ENCODE peak calls at places on chromosomes 5 and 9, in eight cellular contexts. L is CD8-positive, alpha-beta T cell; U is IMR-90; O is ovary; V is PC-3; N is neural progenitor cell; F is colonic mucosa; A is bronchial epithelial cell. H is an unnamed sample. For H3K36me3 and H3K27me3, the result is how much of the 10 kb centered on the place peaks cover.

GRCh38 chr5:169107316-169107715 is 193.6 kb downstream of the SLIT3 start:
- DNase-seq in L (no peak), U (no peak), O (no peak), V (no peak), N (no peak), F (no peak), A (no peak), H (no peak)

GRCh38 chr9:97807681-97808080 is 45.3 kb upstream of the FOXE1 start:
- DNase-seq in L (no peak), U (no peak), O (no peak), V (peak), N (no peak), F (no peak), A (peak), H (no peak)

GRCh38 chr9:137726764-137727163 is 108.0 kb downstream of the EHMT1 start:
- DNase-seq in L (no peak), U (no peak), O (no peak), V (no peak), N (no peak), F (no peak), A (no peak), H (no peak)

GRCh38 chr5:40121236-40121635 is 558.5 kb upstream of the PTGER4 start:
- DNase-seq in L (no peak), U (no peak), O (no peak), V (no peak), N (no peak), F (no peak), A (no peak), H (peak)

GRCh38 chr5:109450129-109450877 is 40.5 kb upstream of the PJA2 start:
- DNase-seq in L (no peak), U (no peak), O (no peak), V (no peak), N (peak), F (no peak), A (no peak), H (no peak)

GRCh38 chr9:110351009-110351467 is 13.4 kb upstream of the TXNDC8 start:
- DNase-seq in L (no peak), U (peak), O (no peak), V (peak), N (no peak), F (peak), A (peak), H (peak)

GRCh38 chr9:35636135-35636876 is 14.4 kb downstream of the SIT1 start:
- DNase-seq in L (no peak), U (no peak), O (no peak), V (no peak), N (no peak), F (no peak), A (no peak), H (no peak)

GRCh38 chr9:110148868-110149267 is 59.1 kb downstream of the C9orf152 start:
- DNase-seq in L (no peak), U (no peak), O (no peak), V (no peak), N (no peak), F (no peak), A (no peak), H (no peak)

GRCh38 chr9:18194316-18194715 is 279.6 kb upstream of the ADAMTSL1 start:
- DNase-seq in L (no peak), U (peak), O (no peak), V (no peak), N (no peak), F (no peak), A (no peak), H (no peak)

GRCh38 chr5:122283592-122283991 is 28.4 kb upstream of the SNCAIP start:
- DNase-seq in L (no peak), U (no peak), O (no peak), V (no peak), N (no peak), F (no peak), A (no peak), H (no peak)

GRCh38 chr5:58259685-58260152 is 200.2 kb downstream of the PLK2 start:
- DNase-seq in L (no peak), U (peak), O (no peak), V (peak), N (no peak), F (no peak), A (peak), H (peak)

GRCh38 chr9:133998915-133999580 is 6.9 kb upstream of the VAV2 start:
- DNase-seq in L (no peak), U (peak), O (no peak), V (no peak), N (no peak), F (no peak), A (no peak), H (no peak)

GRCh38 chr5:179255527-179256228 is 89.6 kb downstream of the ADAMTS2 start:
- DNase-seq in L (no peak), U (no peak), O (peak), V (no peak), N (no peak), F (no peak), A (no peak), H (no peak)

GRCh38 chr9:124810513-124811355 is 33.8 kb downstream of the OLFML2A start:
- DNase-seq in L (no peak), U (peak), O (no peak), V (peak), N (peak), F (no peak), A (peak), H (peak)
- H3K4me3 ChIP-seq in L (no peak), U (no peak), O (no peak), V (peak), N (no peak), F (no peak), A (no peak), H (no peak)

DNA sequence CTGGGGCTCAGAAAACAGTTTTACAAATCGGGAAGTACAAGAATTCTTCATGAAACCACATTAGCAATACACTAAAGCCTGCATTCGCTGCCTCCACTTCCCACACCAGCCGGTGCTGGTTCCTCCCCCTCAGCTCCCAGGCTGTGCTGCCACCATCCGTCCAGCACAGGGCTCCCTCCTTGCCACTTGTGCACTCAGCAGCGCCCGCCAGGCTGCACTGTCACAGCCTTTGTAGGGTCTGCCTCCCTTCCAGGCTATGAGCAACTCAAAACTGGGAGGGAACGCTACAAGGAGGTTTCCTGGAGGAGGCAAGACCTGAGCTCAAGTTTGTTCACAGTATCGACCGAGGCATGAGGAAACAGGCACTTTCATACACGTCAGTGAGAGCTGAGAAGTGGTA is 7.7 kb downstream of the MAPK9 start:
- DNase-seq in L (no peak), U (no peak), O (no peak), V (no peak), N (peak), F (no peak), A (no peak), H (no peak)
- H3K36me3 ChIP-seq in L (under half), U (under half), O (under half), V (under half), N (under half), F (under half), A (under half), H (half or more)

GRCh38 chr9:136146126-136147037 is 27.7 kb upstream of the TMEM250 start:
- DNase-seq in L (no peak), U (no peak), O (no peak), V (no peak), N (no peak), F (no peak), A (no peak), H (no peak)
- H3K27me3 ChIP-seq in L (under half), U (half or more), O (under half), V (under half), N (under half), F (under half), A (under half), H (under half)

GRCh38 chr5:86030753-86031152 is 587.0 kb upstream of the COX7C start:
- DNase-seq in L (no peak), U (no peak), O (no peak), V (peak), N (no peak), F (no peak), A (no peak), H (no peak)
- H3K4me3 ChIP-seq in L (no peak), U (no peak), O (no peak), V (no peak), N (no peak), F (no peak), A (no peak), H (no peak)

DNA sequence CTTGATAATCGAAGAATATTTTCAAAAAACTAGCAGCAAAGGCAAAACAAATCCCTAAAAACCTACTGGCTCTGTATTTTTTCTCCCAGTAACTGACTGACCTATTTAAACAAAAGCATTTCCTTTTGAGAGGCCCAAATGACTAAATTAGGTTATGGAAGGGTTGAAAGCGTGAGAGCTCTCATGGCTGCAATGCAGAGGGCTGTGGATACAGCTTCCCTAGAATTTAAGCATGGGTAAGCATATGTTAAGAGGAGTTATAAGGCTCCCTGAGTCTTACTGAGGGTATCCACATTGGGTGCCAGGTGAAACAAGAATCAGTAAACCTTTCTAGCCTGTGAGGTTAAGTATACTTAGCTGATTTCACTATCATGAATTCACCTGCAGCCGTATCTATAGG is 32.3 kb downstream of the SHISAL2B start:
- DNase-seq in L (no peak), U (no peak), O (no peak), V (no peak), N (no peak), F (no peak), A (no peak), H (no peak)
- H3K36me3 ChIP-seq in L (under half), U (under half), O (under half), V (under half), N (under half), F (under half), A (under half), H (under half)

GRCh38 chr5:1785984-1786383 is 13.7 kb downstream of the MRPL36 start:
- DNase-seq in L (no peak), U (no peak), O (no peak), V (no peak), N (no peak), F (no peak), A (no peak), H (no peak)

GRCh38 chr5:1783214-1783551 is 16.5 kb downstream of the MRPL36 start:
- DNase-seq in L (no peak), U (no peak), O (no peak), V (no peak), N (no peak), F (no peak), A (no peak), H (no peak)

GRCh38 chr5:1785062-1785461 is 14.6 kb downstream of the MRPL36 start:
- DNase-seq in L (no peak), U (no peak), O (no peak), V (no peak), N (no peak), F (no peak), A (no peak), H (no peak)

GRCh38 chr5:1782385-1783213 is 17.0 kb downstream of the MRPL36 start:
- DNase-seq in L (no peak), U (no peak), O (no peak), V (no peak), N (no peak), F (no peak), A (no peak), H (no peak)

GRCh38 chr5:1784197-1785050 is 15.2 kb downstream of the MRPL36 start:
- DNase-seq in L (no peak), U (no peak), O (no peak), V (no peak), N (no peak), F (no peak), A (no peak), H (no peak)
- H3K27me3 ChIP-seq in L (under half), U (under half), O (under half), V (under half), N (under half), F (under half), A (under half), H (under half)

H was measured in MG63.